ENCODE peak calls at places on chromosomes 3 and 15, in nine cellular contexts. P is upper lobe of right lung, F is BJ, K is HFFc6, S is GM06990, Z is astrocyte, J is suprapubic skin, W is endothelial cell, L is progenitor cell of endocrine pancreas. X is an unnamed sample.

GRCh38 chr3:65751123-65751700 is 287.5 kb downstream of the MAGI1 start:
- DNase-seq in P (no peak), F (no peak), K (peak; percentile 12), S (no peak), Z (no peak), J (no peak), W (peak; percentile 80), L (peak; percentile 30), X (no peak)

GRCh38 chr15:28286031-28286430 is 35.9 kb downstream of the HERC2 start:
- DNase-seq in P (no peak), F (no peak), K (no peak), S (no peak), Z (no peak), J (no peak), W (no peak), L (no peak), X (no peak)

GRCh38 chr15:71747128-71748083 is 62.9 kb upstream of the NR2E3 start:
- DNase-seq in P (no peak), F (peak; percentile 79), K (peak; percentile 93), S (no peak), Z (peak; percentile 82), J (no peak), W (no peak), L (no peak), X (peak; percentile 78)

GRCh38 chr15:52124270-52124878 is 11.8 kb upstream of the BCL2L10 start:
- DNase-seq in P (no peak), F (no peak), K (peak; percentile 48), S (no peak), Z (no peak), J (no peak), W (no peak), L (no peak), X (no peak)

GRCh38 chr3:21839592-21839991 is 88.6 kb upstream of the ZNF385D start:
- DNase-seq in P (no peak), F (peak; percentile 87), K (peak; percentile 73), S (no peak), Z (peak; percentile 97), J (no peak), W (no peak), L (no peak), X (peak; percentile 92)

GRCh38 chr3:122985539-122985938 is 42.0 kb downstream of the SEMA5B start:
- DNase-seq in P (no peak), F (no peak), K (no peak), S (no peak), Z (no peak), J (no peak), W (no peak), L (no peak), X (no peak)

GRCh38 chr3:169664034-169664820 is 715 bp upstream of the MECOM start:
- DNase-seq in P (peak; percentile 65), F (no peak), K (no peak), S (no peak), Z (no peak), J (no peak), W (peak; percentile 44), L (no peak), X (no peak)

GRCh38 chr15:79030470-79030869 is 60.1 kb downstream of the RASGRF1 start:
- DNase-seq in P (no peak), F (no peak), K (no peak), S (no peak), Z (no peak), J (no peak), W (no peak), L (no peak), X (no peak)

GRCh38 chr3:141646760-141647561 is 91.1 kb upstream of the RNF7 start:
- DNase-seq in P (no peak), F (no peak), K (peak; percentile 20), S (no peak), Z (no peak), J (peak; percentile 29), W (peak; percentile 38), L (no peak), X (no peak)

GRCh38 chr3:41118461-41119385 is 80.6 kb upstream of the CTNNB1 start:
- DNase-seq in P (no peak), F (no peak), K (no peak), S (no peak), Z (no peak), J (no peak), W (no peak), L (no peak), X (no peak)

GRCh38 chr3:44128057-44128775 is 113.5 kb upstream of the TOPAZ1 start:
- DNase-seq in P (no peak), F (no peak), K (no peak), S (no peak), Z (no peak), J (no peak), W (no peak), L (no peak), X (no peak)

GRCh38 chr15:82047493-82048446 is 2.0 kb upstream of the MEX3B start:
- DNase-seq in P (no peak), F (no peak), K (no peak), S (no peak), Z (peak; percentile 31), J (no peak), W (peak; percentile 49), L (no peak), X (no peak)

GRCh38 chr3:171563298-171563697 is 103.1 kb upstream of the TNIK start:
- DNase-seq in P (no peak), F (no peak), K (no peak), S (peak; percentile 16), Z (no peak), J (no peak), W (no peak), L (no peak), X (no peak)

GRCh38 chr15:63837032-63837431 is 3.3 kb upstream of the HERC1 start:
- DNase-seq in P (no peak), F (no peak), K (no peak), S (no peak), Z (no peak), J (no peak), W (no peak), L (no peak), X (no peak)

GRCh38 chr15:41490355-41490754 is 3.3 kb upstream of the ITPKA start:
- DNase-seq in P (no peak), F (peak; percentile 93), K (peak; percentile 93), S (peak; percentile 60), Z (peak; percentile 97), J (no peak), W (no peak), L (no peak), X (peak; percentile 90)

GRCh38 chr3:127857270-127857801 is 35.0 kb upstream of the MGLL start:
- DNase-seq in P (no peak), F (no peak), K (no peak), S (no peak), Z (no peak), J (no peak), W (no peak), L (no peak), X (no peak)
- TF ChIP-seq CTCF in P (no peak), F (peak; percentile 23), K (no peak), S (peak; percentile 36), Z (peak; percentile 5), J (no peak), W (no peak), L (no peak), X (peak; percentile 33)

DNA sequence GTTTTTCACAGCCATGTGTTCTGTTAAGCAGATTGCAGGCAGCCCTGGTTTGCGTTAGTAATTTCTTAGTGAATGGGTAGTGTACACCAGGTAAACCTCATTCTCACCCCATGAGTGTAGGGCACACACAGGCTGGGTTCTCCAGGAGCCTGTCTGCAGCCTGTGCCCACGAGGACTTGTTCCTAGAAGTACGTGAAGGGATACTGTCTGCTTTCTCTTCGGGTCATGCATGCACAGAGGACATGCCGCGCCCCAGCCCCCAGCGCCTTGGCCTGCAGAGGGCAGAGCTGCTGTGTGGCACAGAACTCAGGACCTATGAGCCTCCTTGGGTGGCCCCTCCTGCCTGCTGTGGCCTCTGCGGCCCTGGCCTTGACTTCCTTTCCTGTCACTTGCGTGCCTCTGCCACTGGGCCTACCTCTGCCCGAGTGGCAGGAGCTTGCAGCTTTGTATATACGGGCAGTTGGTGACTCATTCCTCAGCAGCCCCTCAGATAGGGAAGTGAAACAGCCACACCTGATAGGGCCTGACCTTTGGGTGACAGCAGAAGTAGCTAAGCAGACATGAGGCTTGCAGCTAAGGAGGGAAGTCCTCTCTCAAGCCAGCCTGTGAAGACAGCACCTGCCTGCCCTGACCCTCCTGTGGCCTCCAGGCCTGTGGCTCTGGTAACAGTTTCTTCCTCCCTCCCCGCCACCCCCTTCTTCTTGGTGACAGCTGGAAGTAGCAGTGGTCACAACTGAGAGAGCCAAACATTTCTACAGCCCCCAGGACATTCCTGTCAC is 19.5 kb downstream of the PPCDC start:
- DNase-seq in P (peak; percentile 94), F (no peak), K (no peak), S (peak; percentile 93), Z (peak; percentile 34), J (peak; percentile 87), W (peak; percentile 48), L (peak; percentile 43), X (no peak)
- TF ChIP-seq CTCF in P (peak; percentile 69), F (peak; percentile 50), K (no peak), S (peak; percentile 94), Z (no peak), J (peak; percentile 17), W (no peak), L (peak; percentile 57), X (peak; percentile 32)

DNA sequence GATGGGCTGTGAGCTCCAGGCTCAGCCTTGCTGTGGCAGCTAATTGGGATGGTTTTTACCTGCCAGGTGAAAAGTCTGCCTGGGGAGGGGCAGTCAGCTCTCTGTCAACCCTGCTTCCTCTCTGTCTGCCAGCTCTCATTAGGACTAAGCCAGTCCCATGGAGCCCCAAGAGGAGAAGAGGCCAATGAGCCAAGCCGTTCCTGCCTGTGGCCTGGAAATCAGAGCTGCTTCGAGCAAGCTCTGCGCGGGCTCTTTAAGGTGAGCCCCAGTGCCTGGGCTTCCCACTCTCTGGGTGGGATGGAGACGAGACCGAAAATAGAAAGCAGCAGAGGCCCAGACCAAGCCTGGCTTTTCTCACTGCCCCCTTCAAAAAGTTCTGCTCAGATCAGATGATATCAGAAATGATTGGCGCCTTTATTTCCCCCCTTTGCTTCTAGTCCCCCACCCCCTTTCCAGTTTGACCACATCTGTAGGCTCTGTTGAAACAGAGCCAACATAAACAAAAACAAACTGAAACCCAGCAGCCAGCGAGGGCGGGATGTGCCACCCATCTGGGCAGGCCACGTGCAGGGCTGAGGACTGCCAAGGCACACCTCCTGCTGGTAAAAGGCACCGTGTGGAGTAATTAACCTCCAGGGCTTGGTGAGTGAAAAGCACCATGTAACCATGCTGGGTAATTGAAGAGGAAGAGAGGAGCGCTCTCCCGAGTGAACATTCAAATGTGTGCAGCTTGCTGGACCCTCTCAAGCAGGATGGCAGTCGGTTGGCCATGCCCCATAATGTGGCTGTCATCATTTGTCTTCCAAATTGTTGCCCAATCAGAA is 471.0 kb upstream of the PROK2 start:
- DNase-seq in P (peak; percentile 77), F (no peak), K (no peak), S (no peak), Z (no peak), J (no peak), W (no peak), L (no peak), X (no peak)
- TF ChIP-seq CTCF in P (no peak), F (no peak), K (no peak), S (peak; percentile 14), Z (no peak), J (no peak), W (no peak), L (no peak), X (no peak)

DNA sequence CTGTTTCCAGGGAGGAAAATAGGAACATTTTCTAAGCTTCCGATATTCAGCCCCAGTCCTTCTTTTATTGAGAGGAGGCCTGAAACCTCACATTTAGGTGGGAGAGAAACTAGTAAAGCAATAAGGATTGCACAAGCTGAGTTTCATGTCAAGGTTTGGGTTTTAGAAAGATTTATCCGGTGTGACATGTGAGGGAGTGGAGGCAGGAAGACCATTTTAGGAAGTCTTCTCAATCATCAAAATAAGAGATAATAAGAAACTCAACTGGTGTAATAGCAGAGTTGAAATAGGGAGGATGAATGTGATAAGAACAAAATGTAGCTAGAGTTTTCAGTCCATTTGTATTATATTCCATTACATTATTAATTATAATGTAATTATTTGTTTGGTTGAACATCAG is 27.7 kb upstream of the CLDN16 start:
- DNase-seq in P (no peak), F (no peak), K (no peak), S (no peak), Z (no peak), J (no peak), W (no peak), L (no peak), X (no peak)
- TF ChIP-seq CTCF in P (no peak), F (no peak), K (no peak), S (no peak), Z (no peak), J (no peak), W (no peak), L (no peak), X (no peak)